ENCODE peak calls at places on chromosome 2, in nine cellular contexts. A, I, V, R, X, B, Q, J and C are unnamed samples.
A peak's percentile ranks its signal among the peaks of the same experiment; 100 is the strongest.

GRCh38 chr2:228613133-228613532 is 431.6 kb upstream of the SPHKAP start:
- DNase-seq in A (no peak), R (peak; percentile 7), J (peak; percentile 95), B (peak; percentile 10), X (no peak), V (no peak), Q (no peak), I (peak; percentile 97), C (no peak)

GRCh38 chr2:160363961-160364733 is 129.5 kb downstream of the RBMS1 start:
- DNase-seq in V (no peak), B (no peak), Q (no peak), I (peak; percentile 78), R (no peak), A (no peak), J (peak; percentile 24), X (no peak), C (no peak)

GRCh38 chr2:41782306-41783158 is 265.3 kb upstream of the PKDCC start:
- DNase-seq in V (peak; percentile 55), A (peak; percentile 42), Q (peak; percentile 39), X (peak; percentile 58), J (peak; percentile 69), I (peak; percentile 52), B (peak; percentile 61), R (peak; percentile 24), C (peak; percentile 30)

GRCh38 chr2:230714122-230714453 is 1.4 kb downstream of the CAB39 start:
- DNase-seq in V (no peak), R (no peak), I (peak; percentile 89), Q (peak; percentile 59), J (peak; percentile 83), A (peak; percentile 29), B (peak; percentile 60), X (peak; percentile 47), C (peak; percentile 27)

GRCh38 chr2:104859310-104860130 is 5.6 kb downstream of the POU3F3 start:
- DNase-seq in R (no peak), A (peak; percentile 41), I (no peak), B (no peak), Q (no peak), V (no peak), X (peak; percentile 24), J (no peak), C (no peak)

GRCh38 chr2:132037527-132038178 is 124.1 kb downstream of the ANKRD30BL start:
- DNase-seq in Q (peak; percentile 8), X (peak; percentile 68), R (no peak), A (peak; percentile 83), V (peak; percentile 61), I (peak; percentile 38), B (peak; percentile 35), J (no peak), C (peak; percentile 68)

GRCh38 chr2:219071189-219071816 is 10.6 kb upstream of the IHH start:
- DNase-seq in B (peak; percentile 65), I (peak; percentile 82), J (peak; percentile 78), Q (no peak), V (no peak), R (no peak), A (no peak), X (no peak), C (no peak)

GRCh38 chr2:118492335-118492734 is 355.1 kb downstream of the EN1 start:
- DNase-seq in V (no peak), J (peak; percentile 77), I (no peak), Q (peak; percentile 2), X (peak; percentile 68), B (peak; percentile 18), A (no peak), R (peak; percentile 24), C (peak; percentile 48)

GRCh38 chr2:3305431-3305830 is 72.2 kb downstream of the EIPR1 start:
- DNase-seq in I (no peak), X (no peak), V (no peak), B (no peak), R (no peak), Q (no peak), A (no peak), J (no peak), C (no peak)

DNA sequence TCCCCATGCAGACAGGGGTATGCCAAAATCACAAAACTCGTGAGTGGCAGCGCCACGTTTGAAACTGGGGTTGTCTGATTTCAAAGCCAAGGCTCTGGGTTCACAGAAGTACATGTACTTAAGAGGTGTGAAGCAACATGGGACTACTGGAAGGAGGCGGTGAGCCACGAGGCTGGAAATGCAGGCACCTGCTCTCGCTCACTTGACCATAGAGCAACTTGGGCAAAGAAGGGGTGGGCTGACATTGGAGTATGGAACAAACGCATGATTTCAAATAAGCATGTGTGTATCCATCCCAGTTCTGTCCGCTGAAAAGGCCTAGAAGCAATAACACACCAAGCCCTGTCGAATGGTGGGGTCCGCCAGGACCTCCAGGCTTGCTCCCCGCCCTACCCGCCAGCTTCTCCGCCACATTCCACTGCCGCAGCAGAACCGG is 578 bp upstream of the ACTR2 start:
- DNase-seq in R (no peak), I (peak; percentile 62), B (peak; percentile 31), A (no peak), V (no peak), Q (peak; percentile 58), X (peak; percentile 27), J (peak; percentile 17), C (peak; percentile 33)
- TF ChIP-seq EZH2phosphoT487 in R (no peak), I (no peak), B (no peak), A (no peak), V (no peak), Q (no peak), X (no peak), J (no peak), C (no peak)

DNA sequence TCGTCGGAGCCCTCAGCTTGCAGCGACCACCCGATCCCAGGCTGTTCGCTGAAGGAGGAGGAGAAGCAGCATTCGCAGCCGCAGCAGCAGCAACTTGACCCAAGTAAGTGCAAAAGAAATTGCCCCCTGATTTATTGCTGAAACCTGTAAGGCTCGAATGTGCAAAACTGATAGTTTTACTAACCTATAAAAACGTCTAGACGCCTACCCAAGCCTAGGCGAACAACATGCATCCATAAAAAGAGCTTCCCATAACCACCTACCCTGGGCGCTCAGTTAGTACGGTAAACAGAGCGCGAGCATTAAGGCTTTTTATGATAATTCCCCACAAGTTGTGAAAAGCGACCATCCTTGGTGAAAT is 944 bp downstream of the HOXD9 start:
- DNase-seq in I (no peak), B (no peak), Q (no peak), A (no peak), R (no peak), X (no peak), V (no peak), J (no peak), C (no peak)
- H2AFZ ChIP-seq in I (peak overlapping the region; percentile 68), B (no peak overlapping the region), Q (no peak overlapping the region), A (no peak overlapping the region), R (no peak overlapping the region), X (no peak overlapping the region), V (peak overlapping the region; percentile 94), J (no peak overlapping the region), C (no peak overlapping the region)

DNA sequence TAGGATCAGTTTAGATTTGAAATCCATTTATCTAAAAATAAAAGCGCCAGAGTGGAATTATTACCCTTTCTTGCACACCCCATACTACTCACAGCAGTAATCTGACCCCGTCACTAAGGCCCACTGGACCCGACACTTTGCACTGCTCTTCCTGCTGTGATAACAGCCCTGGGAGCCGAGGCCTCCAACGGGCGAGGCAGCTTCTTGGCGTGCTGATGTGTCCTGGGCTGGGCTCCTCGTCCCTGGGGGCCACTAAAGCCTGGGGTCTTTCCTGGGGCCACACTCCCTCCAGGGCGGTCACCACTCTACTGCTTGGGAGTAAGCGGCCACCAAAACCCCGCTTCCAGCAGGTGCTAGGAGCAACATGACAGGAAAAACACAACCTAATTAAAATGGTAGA is 61.7 kb downstream of the ZAP70 start:
- DNase-seq in J (no peak), X (no peak), B (no peak), R (no peak), I (no peak), A (no peak), Q (no peak), V (no peak), C (no peak)
- TF ChIP-seq EZH2phosphoT487 in J (no peak), X (no peak), B (no peak), R (no peak), I (no peak), A (no peak), Q (no peak), V (no peak), C (no peak)

GRCh38 chr2:147051248-147051647 is 793.6 kb upstream of the ACVR2A start:
- DNase-seq in X (no peak), V (no peak), I (peak; percentile 66), Q (no peak), R (no peak), J (no peak), A (no peak), B (no peak), C (no peak)

GRCh38 chr2:147046473-147046872 is 798.4 kb upstream of the ACVR2A start:
- DNase-seq in Q (no peak), B (no peak), A (no peak), X (peak; percentile 52), I (no peak), V (no peak), J (no peak), R (no peak), C (no peak)

GRCh38 chr2:147051814-147052213 is 793.0 kb upstream of the ACVR2A start:
- DNase-seq in Q (no peak), V (no peak), R (no peak), J (no peak), I (no peak), B (no peak), X (no peak), A (no peak), C (no peak)

GRCh38 chr2:147045113-147045512 is 799.7 kb upstream of the ACVR2A start:
- DNase-seq in A (peak; percentile 81), Q (peak; percentile 20), V (peak; percentile 12), J (peak; percentile 79), B (peak; percentile 63), I (peak; percentile 54), X (peak; percentile 83), R (peak; percentile 26), C (peak; percentile 49)

GRCh38 chr2:147049888-147050446 is 794.9 kb upstream of the ACVR2A start:
- DNase-seq in A (no peak), R (no peak), V (no peak), X (no peak), J (no peak), Q (no peak), I (no peak), B (no peak), C (no peak)
- H2AFZ ChIP-seq in A (peak overlapping the region; percentile 15), R (no peak overlapping the region), V (no peak overlapping the region), X (peak overlapping the region; percentile 20), J (no peak overlapping the region), Q (no peak overlapping the region), I (no peak overlapping the region), B (peak overlapping the region; percentile 15), C (no peak overlapping the region)

GRCh38 chr2:187988348-187988747 is 303.3 kb upstream of the GULP1 start:
- DNase-seq in X (peak; percentile 64), A (no peak), B (no peak), J (no peak), I (no peak), R (no peak), Q (no peak), V (no peak), C (peak; percentile 95)
- TF ChIP-seq EZH2phosphoT487 in X (no peak), A (no peak), B (no peak), J (no peak), I (no peak), R (no peak), Q (no peak), V (no peak), C (no peak)

DNA sequence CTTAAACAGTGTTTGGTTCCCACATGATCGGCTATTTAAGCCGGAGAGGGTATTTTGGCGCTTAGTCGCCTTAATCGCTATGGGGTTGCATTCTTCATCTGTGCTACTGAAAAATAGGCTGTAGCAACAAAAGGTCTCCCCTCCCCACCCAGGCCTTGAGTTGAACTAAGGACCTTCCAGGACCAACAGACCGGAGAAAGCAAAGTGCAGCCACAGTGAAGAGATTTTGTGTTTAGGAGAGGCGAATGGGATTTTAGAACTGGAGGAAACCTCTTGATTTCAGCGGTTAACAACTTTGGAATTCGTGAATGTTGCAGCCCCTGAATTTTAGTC is 1.4 kb downstream of the ITGA6 start:
- DNase-seq in V (no peak), I (no peak), R (no peak), B (no peak), J (no peak), X (peak; percentile 45), Q (no peak), A (no peak), C (no peak)
- H2AFZ ChIP-seq in V (no peak overlapping the region), I (peak overlapping the region; percentile 95), R (no peak overlapping the region), B (no peak overlapping the region), J (no peak overlapping the region), X (no peak overlapping the region), Q (no peak overlapping the region), A (peak overlapping the region; percentile 27), C (no peak overlapping the region)